ENCODE peak calls at places on chromosomes 6 and 20, in ten cellular contexts. B, J, R, H, Q, X, T, V, A and Z are unnamed samples. For H3K36me3, the result is how much of the 10 kb centered on the place peaks cover.

GRCh38 chr6:74991573-74992332 is 214.1 kb downstream of the COL12A1 start:
- DNase-seq in B (no peak), J (no peak), R (no peak), H (no peak), Q (no peak), X (no peak), T (no peak), V (no peak), A (no peak), Z (no peak)

GRCh38 chr6:14716499-14717146 is 529.2 kb upstream of the JARID2 start:
- DNase-seq in B (no peak), J (no peak), R (no peak), H (no peak), Q (no peak), X (no peak), T (no peak), V (no peak), A (no peak), Z (no peak)

GRCh38 chr20:64102647-64103354 is 4.6 kb downstream of the NPBWR2 start:
- DNase-seq in B (peak), J (no peak), R (no peak), H (no peak), Q (peak), X (no peak), T (peak), V (no peak), A (no peak), Z (no peak)

GRCh38 chr6:2773450-2773849 is 8.3 kb downstream of the WRNIP1 start:
- DNase-seq in B (no peak), J (no peak), R (no peak), H (no peak), Q (no peak), X (no peak), T (no peak), V (no peak), A (no peak), Z (no peak)

GRCh38 chr20:53914861-53915458 is 155.4 kb downstream of the BCAS1 start:
- DNase-seq in B (no peak), J (no peak), R (no peak), H (no peak), Q (no peak), X (no peak), T (no peak), V (no peak), A (no peak), Z (no peak)

GRCh38 chr20:17617212-17617867 is 47.5 kb downstream of the DSTN start:
- DNase-seq in B (peak), J (no peak), R (no peak), H (no peak), Q (peak), X (peak), T (peak), V (peak), A (peak), Z (peak)

GRCh38 chr6:43724914-43725642 is 37.5 kb upstream of the MRPS18A start:
- DNase-seq in B (peak), J (peak), R (peak), H (no peak), Q (peak), X (peak), T (peak), V (peak), A (peak), Z (peak)

GRCh38 chr20:51800132-51800721 is 2.1 kb downstream of the SALL4 start:
- DNase-seq in B (peak), J (no peak), R (no peak), H (peak), Q (peak), X (peak), T (peak), V (peak), A (peak), Z (peak)

GRCh38 chr20:38479596-38479995 is 7.0 kb downstream of the RALGAPB start:
- DNase-seq in B (no peak), J (no peak), R (no peak), H (no peak), Q (no peak), X (no peak), T (no peak), V (no peak), A (no peak), Z (no peak)

GRCh38 chr6:157885211-157885788 is 62.3 kb downstream of the SNX9 start:
- DNase-seq in B (no peak), J (no peak), R (no peak), H (no peak), Q (no peak), X (no peak), T (no peak), V (no peak), A (no peak), Z (no peak)

GRCh38 chr6:119148102-119148824 is 69.8 kb upstream of the FAM184A start:
- DNase-seq in B (peak), J (no peak), R (no peak), H (no peak), Q (no peak), X (peak), T (peak), V (no peak), A (no peak), Z (no peak)

GRCh38 chr20:59006864-59007757 is at the start of gene CTSZ:
- DNase-seq in B (peak), J (peak), R (no peak), H (no peak), Q (peak), X (no peak), T (peak), V (peak), A (peak), Z (peak)

GRCh38 chr6:40899684-40900155 is 139.3 kb downstream of the UNC5CL start:
- DNase-seq in B (no peak), J (no peak), R (no peak), H (peak), Q (no peak), X (no peak), T (peak), V (no peak), A (no peak), Z (peak)

GRCh38 chr20:62771396-62772102 is 24.7 kb upstream of the MRGBP start:
- DNase-seq in B (no peak), J (no peak), R (no peak), H (no peak), Q (peak), X (no peak), T (no peak), V (no peak), A (no peak), Z (no peak)

DNA sequence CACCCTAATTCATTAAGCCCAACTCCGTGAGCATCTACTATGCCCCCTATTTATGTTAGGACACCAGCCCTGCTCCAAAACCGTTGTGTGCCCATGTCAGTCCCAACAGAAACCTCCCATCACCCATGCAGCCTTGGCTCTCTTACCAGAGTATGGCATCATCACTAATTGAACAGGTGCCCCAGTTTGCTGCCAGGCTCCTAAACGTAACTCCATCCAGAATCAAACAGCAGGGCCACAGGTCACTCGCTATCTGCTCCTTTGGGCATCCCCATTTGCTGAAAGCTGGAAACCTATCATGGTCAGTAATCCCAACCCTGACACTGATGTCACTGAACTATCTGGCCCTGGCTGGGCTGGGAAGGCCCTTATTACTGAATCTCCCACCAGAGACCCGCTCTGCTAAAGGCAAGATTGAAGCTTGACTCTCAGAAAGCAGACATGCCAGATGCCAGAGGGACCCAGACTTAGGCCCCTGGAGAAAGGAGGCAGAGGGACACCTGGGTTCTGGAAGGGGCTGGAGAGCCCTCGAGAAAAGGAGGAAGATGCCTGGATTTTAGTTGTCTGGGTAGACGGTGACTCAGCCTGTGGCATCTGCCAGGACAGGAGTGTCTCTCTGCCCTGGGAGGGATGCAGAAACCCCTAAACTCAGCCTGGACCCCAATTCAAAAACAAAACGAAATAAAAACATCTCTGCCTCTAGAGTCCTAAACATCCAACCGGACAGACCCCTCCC is 14.0 kb downstream of the MUCL3 start:
- DNase-seq in B (no peak), J (no peak), R (no peak), H (no peak), Q (no peak), X (no peak), T (no peak), V (no peak), A (no peak), Z (no peak)
- TF ChIP-seq POLR2A in B (no peak), J (no peak), R (no peak), H (no peak), Q (no peak), X (no peak), T (no peak), V (no peak), A (no peak), Z (no peak)

GRCh38 chr20:23358923-23359572 is 2.9 kb upstream of the GZF1 start:
- DNase-seq in B (no peak), J (no peak), R (no peak), H (no peak), Q (no peak), X (no peak), T (peak), V (no peak), A (no peak), Z (peak)
- H3K4me3 ChIP-seq in B (no peak), J (no peak), R (peak), H (no peak), Q (no peak), X (peak), T (no peak), V (no peak), A (no peak), Z (peak)

DNA sequence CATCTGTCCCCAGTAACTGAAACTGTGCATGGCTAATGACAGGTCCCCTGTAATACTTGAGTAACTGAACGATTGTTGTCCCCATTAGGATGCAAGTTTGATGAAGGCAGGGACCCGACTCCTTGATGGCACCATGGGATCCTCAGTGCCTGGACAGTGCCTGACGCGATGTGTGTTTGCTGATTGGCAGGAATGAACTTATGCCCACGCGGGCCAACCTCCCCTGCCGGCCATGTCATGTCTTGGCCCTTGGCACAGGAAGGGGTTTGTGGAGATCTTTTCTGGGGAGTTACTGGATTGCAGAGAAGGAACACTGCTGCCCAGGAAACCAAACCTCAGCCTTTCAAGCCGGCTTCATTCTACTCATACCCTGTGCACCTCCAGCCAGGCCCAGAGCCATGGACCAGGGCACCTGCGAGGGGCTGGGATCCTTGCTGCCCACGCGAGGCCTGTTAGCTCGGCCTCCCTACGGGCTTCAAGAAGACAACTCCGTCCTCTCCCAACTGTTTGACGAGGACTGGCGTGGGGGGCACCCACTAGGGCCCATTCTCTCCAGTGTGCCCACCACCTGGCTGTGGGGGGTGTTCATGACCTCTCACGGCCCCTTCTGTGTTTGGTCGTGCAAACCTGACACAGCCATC is 147.8 kb downstream of the ZMYND8 start:
- DNase-seq in B (no peak), J (no peak), R (no peak), H (no peak), Q (peak), X (no peak), T (no peak), V (no peak), A (no peak), Z (no peak)
- H3K36me3 ChIP-seq in B (half or more), J (under half), R (under half), H (under half), Q (under half), X (under half), T (under half), V (under half), A (under half), Z (under half)

DNA sequence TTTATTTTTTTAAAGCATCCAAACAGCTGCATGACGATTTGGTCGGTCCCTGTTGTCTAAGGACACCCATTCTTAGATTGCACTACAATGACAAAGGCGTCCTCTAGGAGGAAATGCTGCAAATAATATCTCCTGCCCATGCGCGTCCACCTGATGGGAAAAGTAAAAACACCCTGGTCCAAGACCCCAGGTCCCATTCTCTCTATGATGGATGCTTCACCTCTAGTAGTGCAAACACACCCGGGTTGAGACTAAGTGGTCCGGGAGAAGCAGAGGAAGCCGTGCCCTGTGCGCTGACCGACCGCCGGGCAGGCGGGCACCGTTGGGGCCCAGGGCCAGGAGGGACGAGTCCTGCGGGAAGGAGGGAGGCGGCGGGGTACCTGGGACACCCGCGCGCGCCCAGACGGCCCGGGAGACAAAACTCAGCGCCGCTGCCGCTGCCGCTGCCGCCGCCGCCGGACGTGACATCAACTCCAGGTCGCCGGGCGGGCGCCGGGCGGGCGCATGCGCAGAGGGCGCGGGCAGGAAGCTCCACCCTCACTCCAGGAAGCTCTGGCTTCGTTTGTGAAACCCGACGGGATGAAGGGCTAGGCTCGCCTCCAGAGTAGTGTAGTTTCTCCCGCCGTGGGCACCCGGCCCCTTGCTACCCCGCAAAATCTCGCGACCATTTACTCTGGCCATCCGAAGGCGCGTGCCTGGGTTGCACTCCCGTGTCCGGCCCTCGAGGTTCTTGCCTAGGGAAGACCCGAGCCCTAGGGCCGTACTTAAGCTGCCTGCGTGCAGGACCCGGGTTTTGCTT is at the start of gene TBC1D7:
- DNase-seq in B (peak), J (peak), R (peak), H (peak), Q (peak), X (peak), T (peak), V (peak), A (peak), Z (peak)
- TF ChIP-seq POLR2A in B (peak), J (peak), R (peak), H (peak), Q (peak), X (peak), T (peak), V (peak), A (peak), Z (peak)

DNA sequence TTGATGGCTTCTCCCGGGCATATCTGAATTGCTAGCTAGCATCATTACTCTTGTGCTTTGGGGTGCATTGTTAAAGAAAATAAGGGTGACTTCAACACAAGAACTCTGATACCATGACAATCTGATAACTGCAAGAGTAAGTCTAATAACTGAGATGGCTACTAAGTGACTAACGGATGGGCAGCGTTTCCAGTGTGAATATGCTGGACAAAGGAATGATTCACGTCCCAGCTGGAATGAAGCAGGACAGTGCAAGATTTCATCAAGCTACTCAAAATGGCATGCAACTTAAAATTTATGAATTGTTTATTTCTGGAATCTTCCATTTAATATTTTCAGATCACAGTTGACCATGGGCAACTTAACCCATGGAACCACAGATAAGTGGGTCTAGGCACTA is 31.7 kb downstream of the MOXD1 start:
- DNase-seq in B (no peak), J (no peak), R (no peak), H (no peak), Q (no peak), X (no peak), T (no peak), V (no peak), A (no peak), Z (no peak)
- H3K4me3 ChIP-seq in B (no peak), J (no peak), R (no peak), H (no peak), Q (no peak), X (no peak), T (no peak), V (no peak), A (no peak), Z (no peak)

GRCh38 chr20:50142812-50143211 is 10.7 kb downstream of the PEDS1 start:
- DNase-seq in B (no peak), J (no peak), R (no peak), H (no peak), Q (no peak), X (no peak), T (no peak), V (no peak), A (no peak), Z (no peak)
- H3K36me3 ChIP-seq in B (under half), J (under half), R (under half), H (under half), Q (under half), X (under half), T (under half), V (under half), A (under half), Z (under half)